ENCODE peak calls at places on chromosomes 2 and 18, in five cellular contexts. N is transverse colon, H is pancreas, W is epithelial cell of esophagus, Q is endodermal cell. J is an unnamed sample.

GRCh38 chr2:72010647-72011355 is 136.9 kb downstream of the CYP26B1 start:
- DNase-seq in W (no peak), Q (peak; percentile 36), H (no peak), N (no peak), J (no peak)

GRCh38 chr2:59947917-59948534 is 605.4 kb downstream of the BCL11A start:
- DNase-seq in Q (no peak), H (no peak), W (no peak), N (no peak), J (no peak)

GRCh38 chr2:177758591-177759371 is 313.8 kb downstream of the PDE11A start:
- DNase-seq in W (peak; percentile 42), Q (peak; percentile 82), N (peak; percentile 13), H (no peak), J (peak; percentile 62)

GRCh38 chr2:219245148-219245898 is at the start of the genes GLB1L and STK16:
- DNase-seq in W (peak; percentile 90), H (peak; percentile 89), N (peak; percentile 96), Q (peak; percentile 98), J (peak; percentile 70)

GRCh38 chr2:70525032-70525431 is 28.6 kb downstream of the TGFA start:
- DNase-seq in H (no peak), N (peak; percentile 65), W (peak; percentile 88), Q (peak; percentile 28), J (no peak)

GRCh38 chr2:191115391-191115790 is 35.4 kb downstream of the STAT4 start:
- DNase-seq in W (peak; percentile 45), H (no peak), N (no peak), Q (no peak), J (no peak)

GRCh38 chr2:16652296-16653082 is 13.1 kb downstream of the CYRIA start:
- DNase-seq in Q (peak; percentile 57), N (no peak), W (no peak), H (no peak), J (no peak)

GRCh38 chr2:45567288-45567963 is 43.6 kb downstream of the SRBD1 start:
- DNase-seq in W (no peak), H (no peak), N (no peak), Q (no peak), J (no peak)

GRCh38 chr2:65473045-65473444 is 40.6 kb upstream of the SPRED2 start:
- DNase-seq in N (no peak), Q (no peak), W (no peak), H (no peak), J (no peak)

GRCh38 chr2:23803965-23804542 is 122.9 kb downstream of the ATAD2B start:
- DNase-seq in W (peak; percentile 46), H (peak; percentile 14), Q (peak; percentile 73), N (peak; percentile 14), J (no peak)

GRCh38 chr2:130341562-130342019 is 1.1 kb upstream of the IMP4 start:
- DNase-seq in H (no peak), Q (no peak), N (peak; percentile 57), W (peak; percentile 31), J (no peak)

GRCh38 chr2:205657579-205657978 is 24.7 kb upstream of the NRP2 start:
- DNase-seq in Q (no peak), N (no peak), H (no peak), W (no peak), J (no peak)

GRCh38 chr2:217797661-217798069 is 205.1 kb downstream of the TNS1 start:
- DNase-seq in N (no peak), Q (no peak), H (peak; percentile 50), W (peak; percentile 84), J (no peak)

GRCh38 chr2:239873656-239874635 is 151.2 kb downstream of the NDUFA10 start:
- DNase-seq in N (no peak), H (no peak), W (no peak), Q (peak; percentile 33), J (no peak)

GRCh38 chr18:31243740-31244512 is 74.0 kb upstream of the DSG1 start:
- DNase-seq in H (no peak), Q (no peak), N (no peak), W (peak; percentile 49), J (no peak)

GRCh38 chr2:239855863-239856587 is 169.1 kb downstream of the NDUFA10 start:
- DNase-seq in H (no peak), W (no peak), Q (peak; percentile 12), N (no peak), J (no peak)

GRCh38 chr18:13381907-13382682 is 163.5 kb downstream of the LDLRAD4 start:
- DNase-seq in Q (no peak), N (peak; percentile 66), W (no peak), H (peak; percentile 49), J (no peak)

GRCh38 chr2:70939847-70940580 is 4.3 kb downstream of the ATP6V1B1 start:
- DNase-seq in W (no peak), H (no peak), N (no peak), Q (peak; percentile 56), J (no peak)

GRCh38 chr2:240594511-240595380 is 8.2 kb downstream of the CAPN10 start:
- DNase-seq in W (no peak), H (no peak), Q (peak; percentile 39), N (peak; percentile 4), J (no peak)

GRCh38 chr2:153871231-153872221 is at the start of gene GALNT13:
- DNase-seq in W (peak; percentile 44), N (no peak), H (peak; percentile 48), Q (peak; percentile 96), J (peak; percentile 47)

GRCh38 chr2:126700677-126701076 is 44.7 kb downstream of the GYPC start:
- DNase-seq in W (no peak), Q (peak; percentile 17), N (no peak), H (no peak), J (no peak)

GRCh38 chr2:126859631-126860030 is 39.1 kb upstream of the TEX51 start:
- DNase-seq in W (no peak), N (no peak), H (no peak), Q (peak; percentile 16), J (no peak)

GRCh38 chr2:209380278-209380677 is 43.6 kb upstream of the MAP2 start:
- DNase-seq in H (no peak), N (no peak), Q (no peak), W (no peak), J (no peak)

GRCh38 chr2:43387092-43388062 is 161.0 kb upstream of the ZFP36L2 start:
- DNase-seq in N (peak; percentile 15), Q (no peak), H (no peak), W (peak; percentile 74), J (no peak)

GRCh38 chr18:51195602-51196115 is 1.8 kb downstream of the MEX3C start:
- DNase-seq in N (peak; percentile 29), H (peak; percentile 11), W (peak; percentile 69), Q (peak; percentile 74), J (peak; percentile 47)

GRCh38 chr2:174048238-174048637 is 83.1 kb upstream of the SP3 start:
- DNase-seq in N (no peak), Q (no peak), H (no peak), W (no peak), J (no peak)
- TF ChIP-seq CTCF in N (no peak), Q (no peak), H (no peak), W (no peak), J (no peak)

GRCh38 chr2:199734651-199735050 is 116.3 kb downstream of the FTCDNL1 start:
- DNase-seq in H (no peak), N (no peak), Q (no peak), W (no peak), J (no peak)

GRCh38 chr2:199740111-199740428 is 110.9 kb downstream of the FTCDNL1 start:
- DNase-seq in N (no peak), W (no peak), Q (no peak), H (no peak), J (no peak)

GRCh38 chr2:199742884-199743283 is 108.1 kb downstream of the FTCDNL1 start:
- DNase-seq in N (no peak), W (no peak), Q (no peak), H (no peak), J (no peak)

GRCh38 chr2:199739413-199740110 is 111.4 kb downstream of the FTCDNL1 start:
- DNase-seq in Q (peak; percentile 95), H (peak; percentile 20), N (peak; percentile 85), W (peak; percentile 56), J (no peak)

GRCh38 chr2:199738723-199739412 is 112.1 kb downstream of the FTCDNL1 start:
- DNase-seq in W (peak; percentile 33), H (no peak), Q (no peak), N (no peak), J (no peak)
- H3K4me3 ChIP-seq in W (no peak overlapping the region), H (no peak overlapping the region), Q (no peak overlapping the region), N (no peak overlapping the region), J (no peak overlapping the region)

DNA sequence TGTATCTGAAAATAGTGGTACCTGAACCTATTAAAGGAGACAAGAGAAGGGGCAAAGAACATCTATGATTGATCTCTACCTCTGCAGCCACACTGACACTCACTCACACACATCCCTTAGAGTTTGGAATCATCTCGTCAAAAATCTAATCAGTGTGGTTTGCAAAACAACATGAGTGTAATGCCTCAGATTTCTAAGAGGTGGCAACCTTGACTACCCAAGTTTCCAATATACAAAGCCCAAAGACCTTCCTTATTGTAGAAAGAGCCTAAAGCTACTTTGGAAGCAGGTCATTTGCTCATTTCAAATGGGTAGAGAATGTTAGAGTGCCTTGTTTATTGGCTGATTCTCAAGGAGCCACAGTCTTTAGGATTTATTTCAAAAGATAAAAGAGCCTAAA is 444.9 kb downstream of the ARHGAP15 start:
- DNase-seq in H (no peak), W (no peak), Q (no peak), N (no peak), J (no peak)
- TF ChIP-seq CTCF in H (no peak), W (peak; percentile 15), Q (peak; percentile 62), N (no peak), J (peak; percentile 31)

DNA sequence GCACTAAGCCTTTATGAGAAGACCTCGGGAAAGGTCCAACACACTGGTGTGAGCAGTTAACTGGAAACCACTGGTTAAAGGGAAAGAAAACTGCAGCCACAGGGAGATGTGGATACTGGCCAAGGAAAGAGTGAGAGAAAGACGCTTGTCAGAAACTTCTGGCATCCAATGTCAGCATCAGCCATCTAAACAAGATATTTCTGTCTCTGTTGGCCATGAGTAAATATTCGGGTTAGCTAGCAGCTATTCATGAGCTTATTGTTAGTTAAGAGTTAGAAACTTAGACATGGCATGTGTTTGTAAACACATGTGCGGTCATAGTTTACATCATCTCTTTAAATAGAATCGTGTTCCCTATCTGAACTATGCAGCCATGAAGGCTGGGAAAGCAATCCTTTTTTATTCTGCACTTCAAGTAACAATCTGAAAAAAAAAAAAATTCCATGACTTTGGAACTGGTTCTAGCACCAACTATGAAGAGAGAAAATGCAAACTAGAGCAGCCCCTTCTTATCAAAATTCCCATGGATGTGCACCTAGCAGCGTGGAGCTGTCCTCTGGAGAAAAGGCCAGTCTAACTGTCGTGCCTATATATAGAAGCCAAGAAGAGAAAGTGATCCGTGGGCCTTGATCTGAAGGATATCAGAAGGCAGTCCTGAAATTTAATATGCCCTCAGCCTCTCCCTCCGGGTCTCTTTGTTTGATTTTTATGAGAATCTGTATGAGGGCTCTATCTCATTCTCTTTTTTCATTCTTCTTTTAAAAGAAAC is 84.0 kb upstream of the RFX8 start:
- DNase-seq in Q (no peak), N (no peak), H (no peak), W (peak; percentile 12), J (no peak)
- H3K4me3 ChIP-seq in Q (no peak overlapping the region), N (no peak overlapping the region), H (no peak overlapping the region), W (no peak overlapping the region), J (no peak overlapping the region)

J was measured in retinal pigment epithelial cell.